ENCODE peak calls at places on chromosomes 5 and 9, in ten cellular contexts. G is A549, Y is hepatocyte, H is uterus, P is lower lobe of right lung, L is spleen, N is HCT116, V is WERI-Rb-1, U is psoas muscle, F is mammary epithelial cell. T is an unnamed sample.

GRCh38 chr5:176364765-176365662 is at the start of gene ARL10:
- DNase-seq in G (no peak), Y (peak), H (no peak), P (peak), L (peak), N (no peak), V (peak), U (peak), F (no peak), T (no peak)

GRCh38 chr9:137305060-137305787 is 3.2 kb upstream of the NRARP start:
- DNase-seq in G (no peak), Y (peak), H (peak), P (peak), L (peak), N (no peak), V (peak), U (peak), F (peak), T (peak)

GRCh38 chr9:112174223-112174964 is 703 bp downstream of the SUSD1 start:
- DNase-seq in G (peak), Y (peak), H (no peak), P (peak), L (peak), N (no peak), V (peak), U (peak), F (peak), T (no peak)

GRCh38 chr9:5364294-5364990 is 24.8 kb upstream of the RLN1 start:
- DNase-seq in G (no peak), Y (no peak), H (no peak), P (no peak), L (no peak), N (no peak), V (no peak), U (no peak), F (peak), T (no peak)

GRCh38 chr5:109450129-109450877 is 40.5 kb upstream of the PJA2 start:
- DNase-seq in G (no peak), Y (no peak), H (no peak), P (no peak), L (no peak), N (no peak), V (no peak), U (no peak), F (no peak), T (no peak)

GRCh38 chr9:36828574-36829141 is 205.4 kb downstream of the PAX5 start:
- DNase-seq in G (no peak), Y (no peak), H (no peak), P (no peak), L (no peak), N (no peak), V (no peak), U (no peak), F (no peak), T (no peak)

GRCh38 chr5:25091917-25092316 is 447.1 kb upstream of the CDH10 start:
- DNase-seq in G (no peak), Y (no peak), H (no peak), P (no peak), L (no peak), N (no peak), V (no peak), U (no peak), F (peak), T (no peak)

GRCh38 chr5:83368835-83369234 is 102.7 kb upstream of the VCAN start:
- DNase-seq in G (no peak), Y (no peak), H (no peak), P (no peak), L (no peak), N (no peak), V (no peak), U (no peak), F (no peak), T (no peak)

GRCh38 chr9:95446984-95447383 is 69.8 kb downstream of the PTCH1 start:
- DNase-seq in G (no peak), Y (no peak), H (no peak), P (no peak), L (no peak), N (no peak), V (no peak), U (no peak), F (no peak), T (no peak)

GRCh38 chr5:37892571-37892970 is 52.7 kb upstream of the GDNF start:
- DNase-seq in G (no peak), Y (peak), H (no peak), P (no peak), L (no peak), N (no peak), V (no peak), U (no peak), F (no peak), T (no peak)

GRCh38 chr5:10988637-10989036 is 227.6 kb upstream of the DAP start:
- DNase-seq in G (no peak), Y (no peak), H (no peak), P (no peak), L (no peak), N (no peak), V (no peak), U (no peak), F (no peak), T (no peak)

GRCh38 chr9:79129865-79130480 is 441.8 kb upstream of the TLE4 start:
- DNase-seq in G (peak), Y (peak), H (peak), P (peak), L (no peak), N (peak), V (peak), U (peak), F (peak), T (peak)

GRCh38 chr5:154723740-154724505 is 31.3 kb upstream of the LARP1 start:
- DNase-seq in G (no peak), Y (peak), H (no peak), P (no peak), L (no peak), N (no peak), V (no peak), U (no peak), F (no peak), T (peak)

GRCh38 chr5:173383711-173384110 is 55.5 kb upstream of the STC2 start:
- DNase-seq in G (no peak), Y (no peak), H (no peak), P (no peak), L (no peak), N (no peak), V (no peak), U (no peak), F (no peak), T (no peak)

GRCh38 chr9:137878146-137878941 is 762 bp downstream of the CACNA1B start:
- DNase-seq in G (no peak), Y (peak), H (no peak), P (peak), L (no peak), N (no peak), V (peak), U (no peak), F (peak), T (peak)

GRCh38 chr5:161312882-161313281 is 233.6 kb downstream of the GABRB2 start:
- DNase-seq in G (no peak), Y (peak), H (no peak), P (no peak), L (no peak), N (no peak), V (no peak), U (no peak), F (no peak), T (no peak)

GRCh38 chr9:121682201-121682600 is 30.8 kb downstream of the DAB2IP start:
- DNase-seq in G (no peak), Y (no peak), H (no peak), P (no peak), L (peak), N (no peak), V (no peak), U (peak), F (no peak), T (no peak)

DNA sequence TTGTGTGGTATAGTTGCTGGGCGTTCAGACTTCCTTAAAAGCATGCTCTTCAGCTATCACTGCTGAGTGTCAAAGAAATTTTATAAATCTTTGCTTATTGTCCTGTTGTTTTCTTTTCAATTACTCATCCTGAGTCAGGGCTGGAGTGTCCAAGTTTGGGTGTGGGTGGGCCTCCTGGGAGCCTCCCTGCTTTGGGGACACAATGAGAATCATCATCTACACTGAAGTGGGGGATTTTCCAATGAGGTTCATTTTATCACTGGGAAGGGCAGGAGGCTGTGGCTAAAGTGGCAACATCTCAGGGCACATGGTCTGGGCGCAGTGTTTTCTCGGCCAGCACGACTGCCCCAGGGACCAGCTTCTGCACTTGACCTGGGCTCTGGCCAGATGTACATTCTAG is 19.5 kb downstream of the GFPT2 start:
- DNase-seq in G (peak), Y (no peak), H (no peak), P (peak), L (no peak), N (peak), V (no peak), U (no peak), F (peak), T (peak)
- H3K27ac ChIP-seq in G (peak), Y (no peak), H (no peak), P (no peak), L (no peak), N (peak), V (no peak), U (no peak), F (no peak), T (peak)

GRCh38 chr9:132851421-132851792 is 26.7 kb downstream of the AK8 start:
- DNase-seq in G (no peak), Y (no peak), H (no peak), P (peak), L (no peak), N (no peak), V (no peak), U (no peak), F (no peak), T (no peak)
- H3K4me3 ChIP-seq in G (no peak), Y (no peak), H (no peak), P (no peak), L (no peak), N (no peak), V (no peak), U (no peak), F (no peak), T (no peak)

GRCh38 chr9:3848445-3849114 is 322.8 kb upstream of the RFX3 start:
- DNase-seq in G (no peak), Y (peak), H (no peak), P (no peak), L (no peak), N (no peak), V (peak), U (no peak), F (peak), T (no peak)
- TF ChIP-seq CTCF in G (no peak), Y (peak), H (no peak), P (no peak), L (no peak), N (peak), V (peak), U (no peak), F (peak), T (peak)

DNA sequence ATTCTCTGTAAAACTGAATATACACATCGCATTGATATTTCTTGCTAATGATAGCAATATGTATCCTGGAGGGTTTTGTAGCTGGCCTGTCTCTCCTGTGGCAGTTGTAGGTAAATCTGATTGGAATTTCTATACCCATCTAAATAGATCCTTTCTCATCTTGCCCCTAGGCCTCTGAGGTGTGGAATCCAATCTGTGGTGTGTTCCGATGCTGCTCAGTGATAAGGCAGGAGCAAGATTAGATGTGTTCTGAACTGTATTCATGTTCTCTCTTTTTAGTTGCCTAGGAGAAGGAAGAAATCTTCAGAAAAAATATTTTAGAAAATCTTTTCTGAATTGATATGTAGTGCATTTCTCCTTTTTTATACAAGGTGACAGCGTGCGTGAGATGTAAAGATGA is 507.5 kb downstream of the NR2F1-AS1 start:
- DNase-seq in G (no peak), Y (no peak), H (no peak), P (no peak), L (no peak), N (no peak), V (no peak), U (no peak), F (no peak), T (no peak)
- H3K27ac ChIP-seq in G (no peak), Y (no peak), H (peak), P (no peak), L (no peak), N (no peak), V (no peak), U (no peak), F (no peak), T (peak)

DNA sequence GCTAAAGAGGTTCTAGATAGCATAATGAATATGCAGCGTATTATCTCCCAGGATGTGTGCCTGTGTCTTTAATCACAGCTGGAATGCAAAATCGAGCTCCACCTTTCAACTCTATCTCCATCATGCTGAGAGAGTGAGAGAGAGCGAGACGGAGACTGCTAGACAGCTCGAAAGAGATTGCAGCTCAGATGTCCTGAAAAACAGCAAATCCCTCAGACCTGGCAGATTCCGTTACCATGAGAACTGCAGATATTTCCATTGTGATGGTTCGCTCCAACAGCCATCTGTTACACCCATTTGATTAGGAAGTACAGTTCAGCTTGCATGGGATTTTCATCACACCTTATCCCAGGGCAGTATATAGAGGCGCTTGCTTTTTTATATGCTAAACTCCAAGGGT is 281.9 kb downstream of the TMEM38B start:
- DNase-seq in G (no peak), Y (no peak), H (no peak), P (no peak), L (no peak), N (no peak), V (peak), U (no peak), F (no peak), T (no peak)
- H3K4me3 ChIP-seq in G (no peak), Y (no peak), H (no peak), P (no peak), L (no peak), N (no peak), V (no peak), U (no peak), F (no peak), T (no peak)

T was measured in brain microvascular endothelial cell.